ENCODE peak calls at places on chromosomes 16 and 17, in ten cellular contexts. H, E, T, J, O, S, C, Y, N and K are unnamed samples.

GRCh38 chr17:45646288-45646988 is 137.7 kb upstream of the CRHR1 start:
- DNase-seq in O (no peak), H (no peak), E (no peak), S (no peak), T (no peak), C (no peak), N (no peak), Y (no peak), J (no peak), K (no peak)

GRCh38 chr16:57997528-57998265 is 2.8 kb downstream of the ZNF319 start:
- DNase-seq in C (no peak), E (no peak), Y (no peak), N (no peak), H (no peak), J (no peak), S (no peak), T (no peak), O (no peak), K (no peak)

GRCh38 chr17:72967963-72968585 is 124.4 kb downstream of the SLC39A11 start:
- DNase-seq in H (no peak), O (no peak), Y (no peak), E (no peak), C (no peak), N (no peak), S (no peak), J (no peak), T (no peak), K (no peak)

GRCh38 chr17:77444653-77445029 is 303.9 kb downstream of the SEC14L1 start:
- DNase-seq in J (peak; percentile 71), H (no peak), Y (no peak), N (no peak), C (no peak), S (no peak), T (no peak), E (peak; percentile 76), O (peak; percentile 66), K (peak; percentile 76)

GRCh38 chr16:4800290-4801041 is 2.0 kb downstream of the ROGDI start:
- DNase-seq in C (no peak), E (peak; percentile 69), J (no peak), O (no peak), S (no peak), T (no peak), Y (peak; percentile 84), N (no peak), H (no peak), K (no peak)

GRCh38 chr16:73683804-73684203 is 612.8 kb upstream of the PSMD7 start:
- DNase-seq in Y (no peak), H (no peak), T (no peak), C (no peak), N (no peak), E (no peak), J (no peak), O (no peak), S (no peak), K (no peak)

GRCh38 chr17:75731716-75732498 is 10.6 kb downstream of the ITGB4 start:
- DNase-seq in H (no peak), T (no peak), Y (peak; percentile 87), N (no peak), O (no peak), E (no peak), C (no peak), S (no peak), J (no peak), K (no peak)

GRCh38 chr17:27651411-27652345 is 20.7 kb downstream of the LGALS9 start:
- DNase-seq in C (peak; percentile 35), S (peak; percentile 53), J (peak; percentile 48), E (peak; percentile 58), T (peak; percentile 26), Y (peak; percentile 72), O (peak; percentile 71), N (peak; percentile 50), H (no peak), K (peak; percentile 82)

GRCh38 chr16:1991135-1991551 is 1.4 kb downstream of the SYNGR3 start:
- DNase-seq in E (no peak), Y (no peak), H (no peak), S (no peak), J (no peak), N (no peak), O (no peak), T (no peak), C (peak; percentile 35), K (peak; percentile 82)

GRCh38 chr16:88570691-88571092 is 489 bp downstream of the ZC3H18 start:
- DNase-seq in Y (peak; percentile 73), E (no peak), N (no peak), H (no peak), T (no peak), O (no peak), S (peak; percentile 26), C (peak; percentile 31), J (peak; percentile 62), K (peak; percentile 74)

GRCh38 chr16:11175106-11175795 is 80.8 kb downstream of the SOCS1 start:
- DNase-seq in O (no peak), E (no peak), T (no peak), H (no peak), N (no peak), C (no peak), S (no peak), J (no peak), Y (no peak), K (peak; percentile 44)

GRCh38 chr16:57029161-57030160 is 40.1 kb downstream of the NLRC5 start:
- DNase-seq in E (no peak), J (peak; percentile 61), N (no peak), T (no peak), Y (no peak), S (no peak), O (no peak), C (no peak), H (no peak), K (no peak)

GRCh38 chr16:81997738-81998137 is 13.5 kb downstream of the SDR42E1 start:
- DNase-seq in T (no peak), S (no peak), H (no peak), J (peak; percentile 82), Y (no peak), E (no peak), C (no peak), O (no peak), N (no peak), K (no peak)

GRCh38 chr17:43641416-43641815 is 20.3 kb downstream of the MEOX1 start:
- DNase-seq in E (peak; percentile 77), O (peak; percentile 34), T (no peak), H (no peak), S (no peak), J (no peak), N (no peak), Y (no peak), C (no peak), K (no peak)

GRCh38 chr17:43632231-43632630 is 29.5 kb downstream of the MEOX1 start:
- DNase-seq in C (no peak), S (no peak), O (no peak), J (no peak), N (no peak), E (no peak), Y (peak; percentile 27), T (no peak), H (no peak), K (no peak)

GRCh38 chr17:43637563-43638323 is 24.0 kb downstream of the MEOX1 start:
- DNase-seq in Y (no peak), E (no peak), C (no peak), H (no peak), N (no peak), T (no peak), S (no peak), O (no peak), J (no peak), K (no peak)

GRCh38 chr17:43634681-43635125 is 27.0 kb downstream of the MEOX1 start:
- DNase-seq in H (no peak), E (peak; percentile 83), T (no peak), C (no peak), N (no peak), S (peak; percentile 58), O (peak; percentile 52), J (no peak), Y (no peak), K (no peak)

DNA sequence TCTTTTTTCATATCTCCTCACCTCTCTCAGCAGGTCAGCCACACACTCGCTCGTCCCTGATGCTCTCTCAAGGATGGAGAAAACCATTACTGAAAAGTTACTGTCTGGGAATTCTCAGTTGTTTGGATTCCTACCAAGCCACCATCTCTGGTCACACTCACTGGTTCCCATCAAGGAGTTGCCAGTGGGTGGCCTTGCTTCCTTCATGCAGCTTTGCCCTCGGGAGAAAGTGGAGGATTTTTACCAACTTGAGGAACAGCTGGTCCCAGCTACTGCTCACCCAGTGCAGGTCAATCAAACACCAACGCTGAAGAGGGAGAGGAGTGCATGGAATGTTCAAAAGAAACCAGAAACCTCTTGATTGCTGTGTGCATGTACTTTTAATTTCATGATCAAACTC is 25.3 kb downstream of the MEOX1 start:
- DNase-seq in C (no peak), S (no peak), O (no peak), T (no peak), Y (no peak), H (no peak), E (no peak), N (no peak), J (no peak), K (no peak)
- H3K27ac ChIP-seq in C (no peak overlapping the region), S (no peak overlapping the region), O (no peak overlapping the region), T (no peak overlapping the region), Y (no peak overlapping the region), H (no peak overlapping the region), E (no peak overlapping the region), N (no peak overlapping the region), J (no peak overlapping the region), K (no peak overlapping the region)

GRCh38 chr17:50130778-50131317 is 888 bp upstream of the SAMD14 start:
- DNase-seq in H (no peak), S (no peak), Y (no peak), N (no peak), O (no peak), E (no peak), J (no peak), T (peak; percentile 67), C (no peak), K (no peak)
- H3K4me1 ChIP-seq in H (peaks cover 60% of the 10 kb centered on the region), S (peaks cover 12% of the 10 kb centered on the region), Y (no peaks in the 10 kb centered on the region), N (peaks cover 56% of the 10 kb centered on the region), O (no peaks in the 10 kb centered on the region), E (no peaks in the 10 kb centered on the region), J (peaks cover 22% of the 10 kb centered on the region), T (peaks cover 20% of the 10 kb centered on the region), C (peaks cover 22% of the 10 kb centered on the region), K (no peaks in the 10 kb centered on the region)

GRCh38 chr16:86578499-86579267 is at the start of gene FOXL1:
- DNase-seq in T (no peak), C (no peak), N (no peak), E (peak; percentile 73), Y (no peak), J (peak; percentile 91), O (no peak), S (no peak), H (no peak), K (no peak)
- H3K4me3 ChIP-seq in T (peak within 1 kb of the TSS; percentile 73), C (no peak within 1 kb of the TSS), N (peak within 1 kb of the TSS; percentile 78), E (peak within 1 kb of the TSS; percentile 33), Y (peak within 1 kb of the TSS; percentile 27), J (peak within 1 kb of the TSS; percentile 81), O (no peak within 1 kb of the TSS), S (peak within 1 kb of the TSS; percentile 32), H (no peak within 1 kb of the TSS), K (no peak within 1 kb of the TSS)

GRCh38 chr17:31413081-31413799 is 21.8 kb downstream of the RAB11FIP4 start:
- DNase-seq in J (no peak), Y (no peak), C (no peak), N (no peak), T (no peak), H (no peak), O (no peak), E (peak; percentile 7), S (no peak), K (no peak)
- H3K27ac ChIP-seq in J (no peak overlapping the region), Y (no peak overlapping the region), C (no peak overlapping the region), N (no peak overlapping the region), T (no peak overlapping the region), H (no peak overlapping the region), O (no peak overlapping the region), E (no peak overlapping the region), S (no peak overlapping the region), K (no peak overlapping the region)

GRCh38 chr16:89922477-89922883 is 662 bp upstream of the TUBB3 start:
- DNase-seq in C (no peak), E (peak; percentile 92), T (peak; percentile 75), N (peak; percentile 79), H (peak; percentile 50), J (peak; percentile 96), Y (peak; percentile 66), O (peak; percentile 69), S (peak; percentile 30), K (no peak)
- H3K4me1 ChIP-seq in C (peaks cover 77% of the 10 kb centered on the region), E (peaks cover 13% of the 10 kb centered on the region), T (peaks cover 12% of the 10 kb centered on the region), N (peaks cover 62% of the 10 kb centered on the region), H (peaks cover 86% of the 10 kb centered on the region), J (peaks cover 39% of the 10 kb centered on the region), Y (peaks cover 7% of the 10 kb centered on the region), O (peaks cover 3% of the 10 kb centered on the region), S (no peaks in the 10 kb centered on the region), K (peaks cover 67% of the 10 kb centered on the region)